ENCODE peak calls at places on chromosomes 4 and X, in six cellular contexts. M is heart right ventricle, E is kidney, S is cardiac fibroblast, V is aorta, P is brain microvascular endothelial cell. N is an unnamed sample.

GRCh38 chrX:96929036-96929435 is 45.3 kb downstream of the RPA4 start:
- DNase-seq in S (no peak), P (no peak), V (no peak), M (no peak), E (no peak), N (no peak)

GRCh38 chr4:188992706-188993105 is 853.5 kb downstream of the TRIML1 start:
- DNase-seq in S (no peak), P (no peak), V (no peak), M (no peak), E (no peak), N (no peak)

GRCh38 chrX:43822015-43822414 is 60.2 kb downstream of the MAOB start:
- DNase-seq in V (no peak), P (no peak), S (no peak), M (no peak), E (no peak), N (no peak)

GRCh38 chr4:24544208-24544607 is 40.1 kb downstream of the DHX15 start:
- DNase-seq in E (no peak), M (no peak), S (no peak), P (no peak), V (no peak), N (no peak)

GRCh38 chr4:139972305-139972704 is 181.7 kb downstream of the MAML3 start:
- DNase-seq in S (no peak), M (no peak), P (no peak), V (no peak), E (no peak), N (no peak)

GRCh38 chrX:78027798-78028197 is 58.4 kb upstream of the PGAM4 start:
- DNase-seq in V (no peak), P (no peak), E (no peak), M (no peak), S (no peak), N (no peak)

GRCh38 chr4:36734296-36734695 is 452.9 kb downstream of the DTHD1 start:
- DNase-seq in P (no peak), E (no peak), M (no peak), V (no peak), S (no peak), N (no peak)

GRCh38 chrX:134632386-134632785 is 25.9 kb downstream of the PLAC1 start:
- DNase-seq in E (no peak), M (no peak), P (no peak), V (no peak), S (no peak), N (no peak)

GRCh38 chr4:22391548-22391947 is 124.3 kb downstream of the ADGRA3 start:
- DNase-seq in S (peak), M (no peak), V (no peak), P (no peak), E (no peak), N (no peak)

GRCh38 chr4:186012071-186012470 is 56.9 kb upstream of the TLR3 start:
- DNase-seq in E (no peak), M (no peak), S (no peak), P (no peak), V (no peak), N (no peak)

GRCh38 chrX:19272452-19272851 is 71.3 kb upstream of the PDHA1 start:
- DNase-seq in P (no peak), M (no peak), S (no peak), E (no peak), V (no peak), N (no peak)

GRCh38 chr4:77711469-77711868 is 105.8 kb downstream of the CXCL13 start:
- DNase-seq in M (no peak), V (no peak), S (no peak), E (no peak), P (no peak), N (no peak)

GRCh38 chr4:161172396-161173026 is 991.3 kb downstream of the FSTL5 start:
- DNase-seq in P (no peak), E (no peak), S (no peak), V (no peak), M (no peak), N (no peak)

GRCh38 chr4:78337216-78337615 is 214.4 kb upstream of the ANXA3 start:
- DNase-seq in M (no peak), E (no peak), S (peak), V (no peak), P (no peak), N (no peak)

GRCh38 chrX:101079223-101079622 is 544 bp downstream of the TMEM35A start:
- DNase-seq in M (no peak), E (no peak), S (no peak), P (no peak), V (no peak), N (no peak)

GRCh38 chrX:108216405-108216804 is 124.8 kb downstream of the ATG4A start:
- DNase-seq in P (no peak), S (peak), M (no peak), E (no peak), V (no peak), N (no peak)

GRCh38 chr4:102612824-102613366 is 111.7 kb downstream of the NFKB1 start:
- DNase-seq in M (no peak), E (no peak), S (no peak), P (no peak), V (no peak), N (no peak)

GRCh38 chr4:38768968-38769394 is 13.8 kb downstream of the TLR10 start:
- DNase-seq in E (no peak), S (peak), P (peak), M (no peak), V (no peak), N (no peak)
- H3K4me3 ChIP-seq in E (no peak), S (no peak), P (no peak), M (no peak), V (no peak), N (no peak)

GRCh38 chrX:125172531-125172930 is 147.1 kb upstream of the TEX13C start:
- DNase-seq in M (no peak), E (no peak), V (no peak), P (no peak), S (no peak), N (no peak)
- H3K4me3 ChIP-seq in M (no peak), E (no peak), V (no peak), P (no peak), S (no peak), N (no peak)

GRCh38 chr4:151436093-151436518 is 27.1 kb downstream of the FHIP1A start:
- DNase-seq in S (peak), M (no peak), P (peak), E (no peak), V (no peak), N (no peak)
- H3K4me3 ChIP-seq in S (no peak), M (no peak), P (no peak), E (no peak), V (no peak), N (no peak)

DNA sequence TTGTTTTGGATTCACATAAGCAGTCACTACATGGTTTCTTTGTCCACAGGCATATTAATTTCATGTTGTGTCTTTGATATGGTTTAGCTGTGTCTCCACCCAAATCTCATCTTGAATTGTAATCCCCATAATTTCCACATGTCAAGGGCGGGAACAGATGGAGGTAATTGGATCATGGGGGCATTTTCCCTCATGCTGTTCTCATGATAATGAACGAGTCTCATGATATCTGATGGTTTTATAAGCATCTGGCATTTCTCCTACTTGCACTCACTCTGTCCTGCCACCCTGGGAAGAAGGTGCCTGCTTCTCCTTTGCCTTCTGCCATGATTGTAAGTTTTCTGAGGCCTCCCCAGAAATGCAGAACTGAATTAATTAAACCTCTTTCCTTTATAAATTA is 1811.1 kb upstream of the PCDH10 start:
- DNase-seq in S (no peak), P (no peak), M (no peak), E (no peak), V (no peak), N (no peak)
- H3K4me3 ChIP-seq in S (no peak), P (no peak), M (no peak), E (no peak), V (no peak), N (no peak)

GRCh38 chrX:141180851-141181250 is 3.9 kb upstream of the LDOC1 start:
- DNase-seq in M (no peak), E (no peak), V (no peak), S (no peak), P (no peak), N (no peak)

GRCh38 chrX:141176586-141177451 is at the start of gene LDOC1:
- DNase-seq in E (peak), M (peak), V (peak), S (peak), P (peak), N (peak)

DNA sequence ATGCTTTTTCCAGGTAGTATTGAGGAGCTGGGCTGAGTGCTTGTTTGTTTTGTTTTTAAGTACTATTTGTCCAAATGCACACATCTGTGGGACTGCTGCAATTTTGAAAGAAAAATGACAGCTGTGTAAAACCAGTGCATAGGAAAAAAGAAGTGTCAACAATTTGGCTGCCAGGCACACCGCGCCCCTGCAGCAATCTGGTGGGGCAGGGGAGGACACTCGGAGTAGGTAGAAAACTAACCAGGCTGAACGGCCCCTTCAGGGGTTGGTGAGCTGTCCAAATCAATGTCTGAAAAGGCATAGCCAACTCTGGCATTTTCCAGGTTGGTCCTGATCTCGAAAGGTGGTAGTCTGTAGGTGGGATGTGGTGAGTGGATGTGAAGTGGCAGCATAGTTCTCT is 1.1 kb downstream of the LDOC1 start:
- DNase-seq in P (no peak), S (no peak), M (no peak), V (no peak), E (no peak), N (no peak)
- H3K4me3 ChIP-seq in P (peak), S (no peak), M (no peak), V (peak), E (peak), N (peak)